ENCODE peak calls at places on chromosome 1, in seven cellular contexts. One of them, this sample, is unnamed. For H3K4me1, the result is how much of the 10 kb centered on the place peaks cover.

GRCh38 chr1:55478742-55479141 is 263.6 kb upstream of the USP24 start:
- DNase-seq in BE2C: no peak
- DNase-seq in keratinocyte: no peak
- DNase-seq in MM.1S: peak
- DNase-seq in HAP-1: peak
- DNase-seq in CD8-positive, alpha-beta memory T cell: no peak
- DNase-seq in A549: no peak
- DNase-seq in this sample: no peak

GRCh38 chr1:39189592-39190041 is 14.9 kb upstream of the MACF1 start:
- DNase-seq in BE2C: no peak
- DNase-seq in keratinocyte: no peak
- DNase-seq in MM.1S: no peak
- DNase-seq in HAP-1: no peak
- DNase-seq in CD8-positive, alpha-beta memory T cell: no peak
- DNase-seq in A549: no peak
- DNase-seq in this sample: no peak

GRCh38 chr1:198099755-198100154 is 57.0 kb upstream of the NEK7 start:
- DNase-seq in BE2C: no peak
- DNase-seq in keratinocyte: no peak
- DNase-seq in MM.1S: no peak
- DNase-seq in HAP-1: no peak
- DNase-seq in CD8-positive, alpha-beta memory T cell: no peak
- DNase-seq in A549: no peak
- DNase-seq in this sample: no peak

GRCh38 chr1:167714851-167715652 is 6.7 kb upstream of the MPZL1 start:
- DNase-seq in BE2C: peak
- DNase-seq in keratinocyte: no peak
- DNase-seq in MM.1S: peak
- DNase-seq in HAP-1: peak
- DNase-seq in CD8-positive, alpha-beta memory T cell: peak
- DNase-seq in A549: peak
- DNase-seq in this sample: peak

GRCh38 chr1:6700853-6701436 is 671 bp downstream of the DNAJC11 start:
- DNase-seq in BE2C: no peak
- DNase-seq in keratinocyte: no peak
- DNase-seq in MM.1S: peak
- DNase-seq in HAP-1: no peak
- DNase-seq in CD8-positive, alpha-beta memory T cell: no peak
- DNase-seq in A549: no peak
- DNase-seq in this sample: no peak

GRCh38 chr1:153510984-153511410 is 24.8 kb downstream of the S100A6 start:
- DNase-seq in BE2C: peak
- DNase-seq in keratinocyte: no peak
- DNase-seq in MM.1S: peak
- DNase-seq in HAP-1: peak
- DNase-seq in CD8-positive, alpha-beta memory T cell: peak
- DNase-seq in A549: peak
- DNase-seq in this sample: peak

GRCh38 chr1:46528297-46528955 is 23.0 kb downstream of the KNCN start:
- DNase-seq in BE2C: no peak
- DNase-seq in keratinocyte: no peak
- DNase-seq in MM.1S: no peak
- DNase-seq in HAP-1: no peak
- DNase-seq in CD8-positive, alpha-beta memory T cell: no peak
- DNase-seq in A549: no peak
- DNase-seq in this sample: no peak

GRCh38 chr1:28921286-28921869 is 7.0 kb downstream of the EPB41 start:
- DNase-seq in BE2C: no peak
- DNase-seq in keratinocyte: no peak
- DNase-seq in MM.1S: no peak
- DNase-seq in HAP-1: no peak
- DNase-seq in CD8-positive, alpha-beta memory T cell: no peak
- DNase-seq in A549: no peak
- DNase-seq in this sample: no peak

GRCh38 chr1:212234431-212235298 is 50.5 kb upstream of the PPP2R5A start:
- DNase-seq in BE2C: no peak
- DNase-seq in keratinocyte: peak
- DNase-seq in MM.1S: peak
- DNase-seq in HAP-1: no peak
- DNase-seq in CD8-positive, alpha-beta memory T cell: no peak
- DNase-seq in A549: peak
- DNase-seq in this sample: no peak

GRCh38 chr1:67646145-67647035 is 38.6 kb upstream of the GADD45A start:
- DNase-seq in BE2C: peak
- DNase-seq in keratinocyte: no peak
- DNase-seq in MM.1S: no peak
- DNase-seq in HAP-1: peak
- DNase-seq in CD8-positive, alpha-beta memory T cell: no peak
- DNase-seq in A549: no peak
- DNase-seq in this sample: no peak

DNA sequence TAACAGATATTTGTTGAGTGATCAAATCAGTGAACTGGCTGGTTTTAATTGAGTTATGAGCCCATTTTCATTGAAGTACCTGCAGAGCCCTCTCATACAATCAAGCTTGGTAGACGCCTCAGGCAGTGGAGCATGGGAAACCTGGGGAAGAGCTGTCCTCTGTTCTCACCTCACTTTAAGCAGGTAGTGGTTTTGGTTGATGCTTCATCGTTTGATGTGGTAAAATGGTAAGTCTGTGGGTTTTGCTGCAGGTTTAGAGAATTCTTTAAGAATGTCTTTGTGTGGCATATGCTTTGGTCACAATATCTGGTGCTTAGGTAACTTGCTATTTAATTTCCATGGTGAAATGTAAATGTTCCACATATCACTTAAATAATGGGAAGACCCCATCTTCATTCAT is 10.0 kb downstream of the LAMC1 start:
- DNase-seq in BE2C: peak
- DNase-seq in keratinocyte: no peak
- DNase-seq in MM.1S: peak
- DNase-seq in HAP-1: no peak
- DNase-seq in CD8-positive, alpha-beta memory T cell: no peak
- DNase-seq in A549: no peak
- DNase-seq in this sample: peak
- H3K4me1 ChIP-seq in BE2C: under half
- H3K4me1 ChIP-seq in keratinocyte: under half
- H3K4me1 ChIP-seq in MM.1S: under half
- H3K4me1 ChIP-seq in HAP-1: under half
- H3K4me1 ChIP-seq in CD8-positive, alpha-beta memory T cell: under half
- H3K4me1 ChIP-seq in A549: half or more
- H3K4me1 ChIP-seq in this sample: under half

DNA sequence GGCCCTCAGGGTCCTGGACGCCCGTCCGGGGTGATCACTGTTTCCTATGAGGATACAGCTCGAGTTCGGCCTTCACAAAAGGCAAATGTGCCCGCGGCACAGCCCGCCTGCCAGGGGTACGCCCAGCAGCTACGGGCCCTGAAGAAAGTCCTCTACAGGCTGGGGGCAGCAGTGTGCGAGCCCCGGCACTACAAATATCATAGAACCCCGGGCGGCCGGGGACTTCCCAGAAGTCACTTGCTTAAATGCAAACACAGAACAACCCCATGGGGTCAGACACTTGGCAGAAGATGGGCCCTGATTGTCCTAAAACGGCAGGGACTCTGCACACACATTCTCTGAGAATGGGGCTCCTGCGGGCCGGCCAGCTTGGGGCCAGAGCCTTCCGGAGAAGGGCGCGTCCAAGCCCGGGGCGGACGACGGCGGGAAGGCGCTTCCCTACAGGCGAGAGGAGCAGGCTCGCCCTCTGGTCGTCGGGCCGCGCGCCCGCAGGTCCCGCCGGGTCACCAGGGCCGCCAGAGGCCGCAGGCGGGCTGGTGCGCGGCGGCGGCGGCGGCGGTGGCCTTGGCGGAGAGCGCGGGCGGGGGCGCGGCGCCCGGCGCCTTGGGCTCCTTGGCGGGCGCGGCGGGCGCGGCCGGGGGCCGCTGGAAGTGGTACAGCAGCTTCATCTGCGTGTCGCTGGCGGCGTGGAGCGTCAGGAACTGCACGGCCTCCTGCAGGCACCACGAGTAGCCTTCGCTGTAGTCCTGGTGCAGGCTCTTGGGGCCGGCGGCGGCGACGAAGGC is 905 bp downstream of the HES5 start:
- DNase-seq in BE2C: no peak
- DNase-seq in keratinocyte: no peak
- DNase-seq in MM.1S: no peak
- DNase-seq in HAP-1: no peak
- DNase-seq in CD8-positive, alpha-beta memory T cell: no peak
- DNase-seq in A549: no peak
- DNase-seq in this sample: no peak
- H3K4me1 ChIP-seq in BE2C: under half
- H3K4me1 ChIP-seq in keratinocyte: half or more
- H3K4me1 ChIP-seq in MM.1S: under half
- H3K4me1 ChIP-seq in HAP-1: under half
- H3K4me1 ChIP-seq in CD8-positive, alpha-beta memory T cell: under half
- H3K4me1 ChIP-seq in A549: under half
- H3K4me1 ChIP-seq in this sample: under half

GRCh38 chr1:2286923-2287322 is 58.8 kb downstream of the SKI start:
- DNase-seq in BE2C: no peak
- DNase-seq in keratinocyte: no peak
- DNase-seq in MM.1S: no peak
- DNase-seq in HAP-1: no peak
- DNase-seq in CD8-positive, alpha-beta memory T cell: no peak
- DNase-seq in A549: no peak
- DNase-seq in this sample: no peak

GRCh38 chr1:2288816-2289536 is 60.9 kb downstream of the SKI start:
- DNase-seq in BE2C: no peak
- DNase-seq in keratinocyte: no peak
- DNase-seq in MM.1S: no peak
- DNase-seq in HAP-1: no peak
- DNase-seq in CD8-positive, alpha-beta memory T cell: no peak
- DNase-seq in A549: no peak
- DNase-seq in this sample: no peak

GRCh38 chr1:2289607-2290006 is 61.5 kb downstream of the SKI start:
- DNase-seq in BE2C: no peak
- DNase-seq in keratinocyte: no peak
- DNase-seq in MM.1S: no peak
- DNase-seq in HAP-1: no peak
- DNase-seq in CD8-positive, alpha-beta memory T cell: no peak
- DNase-seq in A549: no peak
- DNase-seq in this sample: no peak

GRCh38 chr1:2288308-2288707 is 60.2 kb downstream of the SKI start:
- DNase-seq in BE2C: no peak
- DNase-seq in keratinocyte: no peak
- DNase-seq in MM.1S: no peak
- DNase-seq in HAP-1: no peak
- DNase-seq in CD8-positive, alpha-beta memory T cell: no peak
- DNase-seq in A549: no peak
- DNase-seq in this sample: no peak

DNA sequence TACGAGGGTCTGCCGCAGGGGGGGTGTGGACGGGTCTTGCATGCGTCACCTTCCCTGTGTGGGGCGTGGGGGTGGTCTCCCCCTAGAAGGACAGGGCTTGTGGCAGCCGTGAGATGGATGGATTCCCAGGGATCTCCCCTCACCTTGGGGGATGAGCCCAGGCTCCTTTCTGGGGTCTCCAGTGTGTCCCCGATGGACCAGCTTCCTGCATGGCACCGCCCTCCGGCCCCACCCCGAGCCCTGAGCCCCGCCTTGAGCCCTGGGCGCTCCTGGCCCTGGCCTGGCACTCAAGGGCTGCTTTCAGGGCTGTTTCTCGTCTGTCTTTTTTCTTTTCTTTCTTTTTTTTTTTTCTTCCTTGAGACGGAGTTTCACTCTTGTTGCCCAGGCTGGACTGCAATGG is 59.5 kb downstream of the SKI start:
- DNase-seq in BE2C: no peak
- DNase-seq in keratinocyte: no peak
- DNase-seq in MM.1S: no peak
- DNase-seq in HAP-1: no peak
- DNase-seq in CD8-positive, alpha-beta memory T cell: no peak
- DNase-seq in A549: no peak
- DNase-seq in this sample: no peak
- H3K4me1 ChIP-seq in BE2C: under half
- H3K4me1 ChIP-seq in keratinocyte: under half
- H3K4me1 ChIP-seq in MM.1S: under half
- H3K4me1 ChIP-seq in HAP-1: under half
- H3K4me1 ChIP-seq in CD8-positive, alpha-beta memory T cell: half or more
- H3K4me1 ChIP-seq in A549: under half
- H3K4me1 ChIP-seq in this sample: half or more

GRCh38 chr1:110635434-110635833 is 29.3 kb upstream of the KCNA2 start:
- DNase-seq in BE2C: no peak
- DNase-seq in keratinocyte: no peak
- DNase-seq in MM.1S: no peak
- DNase-seq in HAP-1: no peak
- DNase-seq in CD8-positive, alpha-beta memory T cell: no peak
- DNase-seq in A549: no peak
- DNase-seq in this sample: no peak

GRCh38 chr1:110636149-110636935 is 30.2 kb upstream of the KCNA2 start:
- DNase-seq in BE2C: no peak
- DNase-seq in keratinocyte: no peak
- DNase-seq in MM.1S: peak
- DNase-seq in HAP-1: no peak
- DNase-seq in CD8-positive, alpha-beta memory T cell: no peak
- DNase-seq in A549: no peak
- DNase-seq in this sample: peak

GRCh38 chr1:110633646-110634030 is 27.5 kb upstream of the KCNA2 start:
- DNase-seq in BE2C: no peak
- DNase-seq in keratinocyte: no peak
- DNase-seq in MM.1S: no peak
- DNase-seq in HAP-1: no peak
- DNase-seq in CD8-positive, alpha-beta memory T cell: no peak
- DNase-seq in A549: no peak
- DNase-seq in this sample: no peak

GRCh38 chr1:110634086-110634454 is 27.9 kb upstream of the KCNA2 start:
- DNase-seq in BE2C: no peak
- DNase-seq in keratinocyte: no peak
- DNase-seq in MM.1S: no peak
- DNase-seq in HAP-1: no peak
- DNase-seq in CD8-positive, alpha-beta memory T cell: no peak
- DNase-seq in A549: no peak
- DNase-seq in this sample: no peak

DNA sequence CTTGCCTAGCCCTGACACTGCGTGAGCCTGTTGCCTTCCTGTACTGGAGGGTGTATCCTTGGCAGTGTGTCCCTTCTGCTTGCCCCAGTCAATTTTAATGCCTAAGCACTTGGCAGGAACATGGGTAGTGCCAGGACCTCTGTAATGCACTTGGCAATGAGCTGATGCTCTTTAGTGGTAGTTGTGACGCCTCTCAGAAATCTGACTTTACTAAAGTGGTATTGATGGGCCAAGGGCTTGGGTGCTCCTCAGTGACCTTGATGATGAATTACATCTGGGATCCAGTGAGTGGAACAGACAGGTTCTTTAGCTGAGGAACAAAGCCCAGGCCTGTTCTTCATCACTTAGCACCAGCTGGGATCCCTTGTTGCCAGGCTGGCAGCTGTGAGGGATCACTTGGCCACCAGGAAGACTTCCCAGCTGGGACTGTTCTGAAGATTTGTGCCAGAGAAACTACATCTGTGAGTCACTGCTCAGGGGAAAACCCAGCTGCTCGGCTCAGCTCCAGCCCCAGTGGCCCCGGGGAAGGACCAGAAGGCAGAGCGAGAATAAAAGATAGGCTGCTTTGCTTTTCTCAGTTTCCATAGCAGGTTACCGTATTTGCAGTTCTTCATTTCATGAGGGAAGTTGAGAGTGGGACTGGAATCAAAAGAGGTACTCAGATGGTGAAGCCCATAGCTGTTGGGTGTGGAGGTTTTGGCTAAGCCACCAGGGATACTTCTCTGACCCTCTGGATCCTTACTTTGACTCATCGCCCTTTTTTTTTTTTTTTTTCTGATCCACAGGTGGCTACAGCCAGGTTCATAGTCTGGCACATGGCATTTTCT is 28.5 kb upstream of the KCNA2 start:
- DNase-seq in BE2C: peak
- DNase-seq in keratinocyte: peak
- DNase-seq in MM.1S: peak
- DNase-seq in HAP-1: no peak
- DNase-seq in CD8-positive, alpha-beta memory T cell: peak
- DNase-seq in A549: peak
- DNase-seq in this sample: peak
- H3K4me1 ChIP-seq in BE2C: under half
- H3K4me1 ChIP-seq in keratinocyte: under half
- H3K4me1 ChIP-seq in MM.1S: half or more
- H3K4me1 ChIP-seq in HAP-1: under half
- H3K4me1 ChIP-seq in CD8-positive, alpha-beta memory T cell: half or more
- H3K4me1 ChIP-seq in A549: under half
- H3K4me1 ChIP-seq in this sample: half or more

This sample was measured in CD4-positive, alpha-beta memory T cell.